ENCODE peak calls at places on chromosomes 11 and 22, in four cellular contexts. One of them, this sample, is unnamed.

GRCh38 chr11:75562836-75563484 is 907 bp downstream of the SERPINH1 start:
- DNase-seq in HepG2: no peak
- DNase-seq in dorsolateral prefrontal cortex: no peak
- DNase-seq in AG08395: peak
- DNase-seq in this sample: no peak

GRCh38 chr11:72380132-72380503 is 54.2 kb downstream of the CLPB start:
- DNase-seq in AG08395: no peak
- DNase-seq in HepG2: no peak
- DNase-seq in dorsolateral prefrontal cortex: no peak
- DNase-seq in this sample: no peak

GRCh38 chr11:45929486-45930030 is 7.1 kb downstream of the LARGE2 start:
- DNase-seq in AG08395: no peak
- DNase-seq in HepG2: no peak
- DNase-seq in dorsolateral prefrontal cortex: no peak
- DNase-seq in this sample: no peak

GRCh38 chr22:27531782-27532530 is 269.6 kb downstream of the MN1 start:
- DNase-seq in HepG2: no peak
- DNase-seq in dorsolateral prefrontal cortex: no peak
- DNase-seq in AG08395: peak
- DNase-seq in this sample: no peak

GRCh38 chr11:124583827-124584226 is 14.0 kb downstream of the OR8A1 start:
- DNase-seq in HepG2: no peak
- DNase-seq in AG08395: no peak
- DNase-seq in dorsolateral prefrontal cortex: no peak
- DNase-seq in this sample: no peak

GRCh38 chr11:34790620-34791019 is 125.6 kb downstream of the APIP start:
- DNase-seq in HepG2: no peak
- DNase-seq in AG08395: no peak
- DNase-seq in dorsolateral prefrontal cortex: no peak
- DNase-seq in this sample: no peak

GRCh38 chr22:24772493-24773220 is 1.9 kb downstream of the PIWIL3 start:
- DNase-seq in HepG2: peak
- DNase-seq in dorsolateral prefrontal cortex: no peak
- DNase-seq in AG08395: peak
- DNase-seq in this sample: no peak

GRCh38 chr11:15563054-15563453 is 448.3 kb downstream of the INSC start:
- DNase-seq in HepG2: no peak
- DNase-seq in dorsolateral prefrontal cortex: no peak
- DNase-seq in AG08395: no peak
- DNase-seq in this sample: no peak

GRCh38 chr22:41302016-41302767 is 867 bp downstream of the ZC3H7B start:
- DNase-seq in dorsolateral prefrontal cortex: no peak
- DNase-seq in AG08395: no peak
- DNase-seq in HepG2: no peak
- DNase-seq in this sample: no peak

GRCh38 chr22:17120281-17120680 is 879 bp downstream of the TMEM121B start:
- DNase-seq in AG08395: peak
- DNase-seq in dorsolateral prefrontal cortex: no peak
- DNase-seq in HepG2: no peak
- DNase-seq in this sample: no peak

GRCh38 chr11:92697461-92698314 is 271.8 kb upstream of the MTNR1B start:
- DNase-seq in AG08395: peak
- DNase-seq in HepG2: no peak
- DNase-seq in dorsolateral prefrontal cortex: no peak
- DNase-seq in this sample: no peak

GRCh38 chr11:113725411-113725810 is 19.3 kb upstream of the TMPRSS5 start:
- DNase-seq in dorsolateral prefrontal cortex: no peak
- DNase-seq in AG08395: no peak
- DNase-seq in HepG2: no peak
- DNase-seq in this sample: no peak

GRCh38 chr22:40469181-40469580 is 98.8 kb downstream of the SGSM3 start:
- DNase-seq in AG08395: no peak
- DNase-seq in dorsolateral prefrontal cortex: no peak
- DNase-seq in HepG2: no peak
- DNase-seq in this sample: no peak

GRCh38 chr11:35380603-35381002 is 38.8 kb downstream of the SLC1A2 start:
- DNase-seq in dorsolateral prefrontal cortex: no peak
- DNase-seq in AG08395: no peak
- DNase-seq in HepG2: no peak
- DNase-seq in this sample: no peak

GRCh38 chr22:45615364-45615763 is 56.3 kb upstream of the ATXN10 start:
- DNase-seq in AG08395: no peak
- DNase-seq in dorsolateral prefrontal cortex: no peak
- DNase-seq in HepG2: no peak
- DNase-seq in this sample: no peak

GRCh38 chr11:83583953-83584352 is 297.8 kb upstream of the CCDC90B start:
- DNase-seq in AG08395: peak
- DNase-seq in dorsolateral prefrontal cortex: no peak
- DNase-seq in HepG2: no peak
- DNase-seq in this sample: no peak

GRCh38 chr11:14908214-14908880 is 16.3 kb upstream of the CYP2R1 start:
- DNase-seq in dorsolateral prefrontal cortex: no peak
- DNase-seq in HepG2: peak
- DNase-seq in AG08395: peak
- DNase-seq in this sample: no peak

GRCh38 chr11:67356867-67357561 is 3.7 kb upstream of the POLD4 start:
- DNase-seq in dorsolateral prefrontal cortex: peak
- DNase-seq in HepG2: peak
- DNase-seq in AG08395: peak
- DNase-seq in this sample: peak

GRCh38 chr11:64342869-64343739 is 3.1 kb downstream of the CCDC88B start:
- DNase-seq in HepG2: no peak
- DNase-seq in dorsolateral prefrontal cortex: no peak
- DNase-seq in AG08395: no peak
- DNase-seq in this sample: no peak

GRCh38 chr11:61152816-61153592 is 8.2 kb downstream of the VPS37C start:
- DNase-seq in dorsolateral prefrontal cortex: peak
- DNase-seq in HepG2: no peak
- DNase-seq in AG08395: peak
- DNase-seq in this sample: no peak

GRCh38 chr11:29432719-29433325 is 584.0 kb downstream of the KCNA4 start:
- DNase-seq in HepG2: peak
- DNase-seq in AG08395: peak
- DNase-seq in dorsolateral prefrontal cortex: no peak
- DNase-seq in this sample: no peak

GRCh38 chr11:129945377-129945776 is 50.0 kb upstream of the NFRKB start:
- DNase-seq in HepG2: no peak
- DNase-seq in AG08395: no peak
- DNase-seq in dorsolateral prefrontal cortex: no peak
- DNase-seq in this sample: no peak

GRCh38 chr11:11538277-11538960 is 83.4 kb downstream of the GALNT18 start:
- DNase-seq in AG08395: no peak
- DNase-seq in dorsolateral prefrontal cortex: no peak
- DNase-seq in HepG2: no peak
- DNase-seq in this sample: no peak

GRCh38 chr22:39917091-39917703 is 16.3 kb downstream of the GRAP2 start:
- DNase-seq in dorsolateral prefrontal cortex: no peak
- DNase-seq in HepG2: no peak
- DNase-seq in AG08395: no peak
- DNase-seq in this sample: no peak

GRCh38 chr11:69918231-69918937 is 99.2 kb upstream of the FGF3 start:
- DNase-seq in HepG2: no peak
- DNase-seq in dorsolateral prefrontal cortex: no peak
- DNase-seq in AG08395: no peak
- DNase-seq in this sample: no peak

GRCh38 chr11:23569547-23569946 is 709.3 kb upstream of the CCDC179 start:
- DNase-seq in HepG2: no peak
- DNase-seq in dorsolateral prefrontal cortex: no peak
- DNase-seq in AG08395: no peak
- DNase-seq in this sample: no peak

GRCh38 chr11:117187007-117187406 is 8.5 kb downstream of the SIDT2 start:
- DNase-seq in dorsolateral prefrontal cortex: no peak
- DNase-seq in AG08395: no peak
- DNase-seq in HepG2: no peak
- DNase-seq in this sample: no peak

GRCh38 chr22:20084547-20085413 is 4.7 kb downstream of the DGCR8 start:
- DNase-seq in dorsolateral prefrontal cortex: no peak
- DNase-seq in AG08395: no peak
- DNase-seq in HepG2: peak
- DNase-seq in this sample: no peak

GRCh38 chr22:50498322-50498861 is 9.1 kb downstream of the LMF2 start:
- DNase-seq in HepG2: peak
- DNase-seq in AG08395: peak
- DNase-seq in dorsolateral prefrontal cortex: peak
- DNase-seq in this sample: no peak

GRCh38 chr11:1399386-1400167 is 9.8 kb downstream of the BRSK2 start:
- DNase-seq in dorsolateral prefrontal cortex: no peak
- DNase-seq in HepG2: no peak
- DNase-seq in AG08395: no peak
- DNase-seq in this sample: no peak

GRCh38 chr22:28934026-28934425 is 50.7 kb downstream of the ZNRF3 start:
- DNase-seq in HepG2: no peak
- DNase-seq in AG08395: no peak
- DNase-seq in dorsolateral prefrontal cortex: no peak
- DNase-seq in this sample: no peak

GRCh38 chr11:79686703-79687419 is 246.0 kb upstream of the TENM4 start:
- DNase-seq in AG08395: no peak
- DNase-seq in HepG2: no peak
- DNase-seq in dorsolateral prefrontal cortex: no peak
- DNase-seq in this sample: no peak

GRCh38 chr22:36606114-36606513 is 77.1 kb upstream of the EIF3D start:
- DNase-seq in AG08395: no peak
- DNase-seq in HepG2: no peak
- DNase-seq in dorsolateral prefrontal cortex: no peak
- DNase-seq in this sample: no peak

GRCh38 chr11:11977206-11977938 is 31.1 kb downstream of the DKK3 start:
- DNase-seq in dorsolateral prefrontal cortex: peak
- DNase-seq in AG08395: peak
- DNase-seq in HepG2: no peak
- DNase-seq in this sample: no peak

GRCh38 chr11:118918686-118919280 is 6.9 kb downstream of the BCL9L start:
- DNase-seq in HepG2: no peak
- DNase-seq in AG08395: no peak
- DNase-seq in dorsolateral prefrontal cortex: no peak
- DNase-seq in this sample: no peak